ENCODE peak calls at places on chromosomes 3 and 15, in seven cellular contexts. One of them, this sample, is unnamed.

GRCh38 chr3:123102826-123103225 is 36.0 kb downstream of the PDIA5 start:
- DNase-seq in foreskin keratinocyte: no peak
- DNase-seq in Panc1: no peak
- DNase-seq in fibroblast of lung: no peak
- DNase-seq in B cell: no peak
- DNase-seq in WTC11: no peak
- DNase-seq in fibroblast of pulmonary artery: no peak
- DNase-seq in this sample: no peak

GRCh38 chr15:42273900-42274692 is 863 bp upstream of the TMEM87A start:
- DNase-seq in foreskin keratinocyte: peak
- DNase-seq in Panc1: no peak
- DNase-seq in fibroblast of lung: peak
- DNase-seq in B cell: peak
- DNase-seq in WTC11: peak
- DNase-seq in fibroblast of pulmonary artery: peak
- DNase-seq in this sample: peak

GRCh38 chr3:195546130-195546560 is 3.0 kb upstream of the PPP1R2 start:
- DNase-seq in foreskin keratinocyte: peak
- DNase-seq in Panc1: peak
- DNase-seq in fibroblast of lung: peak
- DNase-seq in B cell: no peak
- DNase-seq in WTC11: no peak
- DNase-seq in fibroblast of pulmonary artery: peak
- DNase-seq in this sample: no peak

GRCh38 chr3:43766672-43767465 is 76.1 kb downstream of the ABHD5 start:
- DNase-seq in foreskin keratinocyte: peak
- DNase-seq in Panc1: no peak
- DNase-seq in fibroblast of lung: peak
- DNase-seq in B cell: no peak
- DNase-seq in WTC11: no peak
- DNase-seq in fibroblast of pulmonary artery: peak
- DNase-seq in this sample: no peak

GRCh38 chr3:25587094-25587493 is 77.6 kb downstream of the TOP2B start:
- DNase-seq in foreskin keratinocyte: peak
- DNase-seq in Panc1: no peak
- DNase-seq in fibroblast of lung: no peak
- DNase-seq in B cell: no peak
- DNase-seq in WTC11: no peak
- DNase-seq in fibroblast of pulmonary artery: no peak
- DNase-seq in this sample: no peak

GRCh38 chr3:41580274-41580959 is 381.1 kb downstream of the CTNNB1 start:
- DNase-seq in foreskin keratinocyte: no peak
- DNase-seq in Panc1: no peak
- DNase-seq in fibroblast of lung: no peak
- DNase-seq in B cell: peak
- DNase-seq in WTC11: peak
- DNase-seq in fibroblast of pulmonary artery: no peak
- DNase-seq in this sample: no peak

GRCh38 chr3:38606561-38606960 is 42.9 kb downstream of the SCN5A start:
- DNase-seq in foreskin keratinocyte: no peak
- DNase-seq in Panc1: no peak
- DNase-seq in fibroblast of lung: no peak
- DNase-seq in B cell: no peak
- DNase-seq in WTC11: no peak
- DNase-seq in fibroblast of pulmonary artery: no peak
- DNase-seq in this sample: no peak

GRCh38 chr3:29887450-29887849 is 606.6 kb downstream of the RBMS3 start:
- DNase-seq in foreskin keratinocyte: no peak
- DNase-seq in Panc1: no peak
- DNase-seq in fibroblast of lung: peak
- DNase-seq in B cell: no peak
- DNase-seq in WTC11: no peak
- DNase-seq in fibroblast of pulmonary artery: no peak
- DNase-seq in this sample: no peak

GRCh38 chr3:41202075-41202833 is 2.9 kb downstream of the CTNNB1 start:
- DNase-seq in foreskin keratinocyte: no peak
- DNase-seq in Panc1: no peak
- DNase-seq in fibroblast of lung: no peak
- DNase-seq in B cell: no peak
- DNase-seq in WTC11: no peak
- DNase-seq in fibroblast of pulmonary artery: no peak
- DNase-seq in this sample: no peak

GRCh38 chr3:43748179-43748578 is 57.4 kb downstream of the ABHD5 start:
- DNase-seq in foreskin keratinocyte: peak
- DNase-seq in Panc1: no peak
- DNase-seq in fibroblast of lung: peak
- DNase-seq in B cell: no peak
- DNase-seq in WTC11: no peak
- DNase-seq in fibroblast of pulmonary artery: peak
- DNase-seq in this sample: no peak

GRCh38 chr3:107962946-107963345 is 127.9 kb downstream of the CD47 start:
- DNase-seq in foreskin keratinocyte: peak
- DNase-seq in Panc1: no peak
- DNase-seq in fibroblast of lung: peak
- DNase-seq in B cell: no peak
- DNase-seq in WTC11: no peak
- DNase-seq in fibroblast of pulmonary artery: peak
- DNase-seq in this sample: no peak

GRCh38 chr15:21270474-21270873 is 169.8 kb downstream of the POTEB3 start:
- DNase-seq in foreskin keratinocyte: no peak
- DNase-seq in Panc1: no peak
- DNase-seq in fibroblast of lung: no peak
- DNase-seq in B cell: no peak
- DNase-seq in WTC11: no peak
- DNase-seq in fibroblast of pulmonary artery: no peak
- DNase-seq in this sample: no peak

GRCh38 chr15:52663895-52664294 is 15.3 kb downstream of the ATOSA start:
- DNase-seq in foreskin keratinocyte: no peak
- DNase-seq in Panc1: no peak
- DNase-seq in fibroblast of lung: no peak
- DNase-seq in B cell: no peak
- DNase-seq in WTC11: no peak
- DNase-seq in fibroblast of pulmonary artery: no peak
- DNase-seq in this sample: no peak

GRCh38 chr3:3110299-3110630 is at the start of gene IL5RA:
- DNase-seq in foreskin keratinocyte: no peak
- DNase-seq in Panc1: no peak
- DNase-seq in fibroblast of lung: no peak
- DNase-seq in B cell: peak
- DNase-seq in WTC11: no peak
- DNase-seq in fibroblast of pulmonary artery: peak
- DNase-seq in this sample: no peak

GRCh38 chr3:8561365-8561764 is 59.7 kb downstream of the LMCD1 start:
- DNase-seq in foreskin keratinocyte: no peak
- DNase-seq in Panc1: no peak
- DNase-seq in fibroblast of lung: peak
- DNase-seq in B cell: no peak
- DNase-seq in WTC11: no peak
- DNase-seq in fibroblast of pulmonary artery: peak
- DNase-seq in this sample: no peak

GRCh38 chr3:112097378-112097777 is 11.2 kb downstream of the C3orf52 start:
- DNase-seq in foreskin keratinocyte: peak
- DNase-seq in Panc1: peak
- DNase-seq in fibroblast of lung: peak
- DNase-seq in B cell: no peak
- DNase-seq in WTC11: no peak
- DNase-seq in fibroblast of pulmonary artery: peak
- DNase-seq in this sample: no peak

GRCh38 chr3:121998030-121998580 is 23.9 kb downstream of the ILDR1 start:
- DNase-seq in foreskin keratinocyte: peak
- DNase-seq in Panc1: no peak
- DNase-seq in fibroblast of lung: peak
- DNase-seq in B cell: no peak
- DNase-seq in WTC11: no peak
- DNase-seq in fibroblast of pulmonary artery: peak
- DNase-seq in this sample: no peak

GRCh38 chr3:180610981-180611380 is 9.0 kb downstream of the TTC14 start:
- DNase-seq in foreskin keratinocyte: no peak
- DNase-seq in Panc1: no peak
- DNase-seq in fibroblast of lung: no peak
- DNase-seq in B cell: no peak
- DNase-seq in WTC11: no peak
- DNase-seq in fibroblast of pulmonary artery: no peak
- DNase-seq in this sample: no peak

GRCh38 chr15:71337197-71337845 is 222.1 kb downstream of the THSD4 start:
- DNase-seq in foreskin keratinocyte: peak
- DNase-seq in Panc1: no peak
- DNase-seq in fibroblast of lung: peak
- DNase-seq in B cell: no peak
- DNase-seq in WTC11: peak
- DNase-seq in fibroblast of pulmonary artery: no peak
- DNase-seq in this sample: no peak

GRCh38 chr15:78087944-78088772 is 4.2 kb upstream of the SH2D7 start:
- DNase-seq in foreskin keratinocyte: no peak
- DNase-seq in Panc1: no peak
- DNase-seq in fibroblast of lung: no peak
- DNase-seq in B cell: peak
- DNase-seq in WTC11: no peak
- DNase-seq in fibroblast of pulmonary artery: no peak
- DNase-seq in this sample: no peak

GRCh38 chr3:58167431-58168351 is 43.1 kb downstream of the DNASE1L3 start:
- DNase-seq in foreskin keratinocyte: no peak
- DNase-seq in Panc1: no peak
- DNase-seq in fibroblast of lung: peak
- DNase-seq in B cell: peak
- DNase-seq in WTC11: peak
- DNase-seq in fibroblast of pulmonary artery: peak
- DNase-seq in this sample: peak
- TF ChIP-seq CTCF in foreskin keratinocyte: peak
- TF ChIP-seq CTCF in Panc1: peak
- TF ChIP-seq CTCF in fibroblast of lung: peak
- TF ChIP-seq CTCF in B cell: peak
- TF ChIP-seq CTCF in WTC11: peak
- TF ChIP-seq CTCF in fibroblast of pulmonary artery: peak
- TF ChIP-seq CTCF in this sample: peak

DNA sequence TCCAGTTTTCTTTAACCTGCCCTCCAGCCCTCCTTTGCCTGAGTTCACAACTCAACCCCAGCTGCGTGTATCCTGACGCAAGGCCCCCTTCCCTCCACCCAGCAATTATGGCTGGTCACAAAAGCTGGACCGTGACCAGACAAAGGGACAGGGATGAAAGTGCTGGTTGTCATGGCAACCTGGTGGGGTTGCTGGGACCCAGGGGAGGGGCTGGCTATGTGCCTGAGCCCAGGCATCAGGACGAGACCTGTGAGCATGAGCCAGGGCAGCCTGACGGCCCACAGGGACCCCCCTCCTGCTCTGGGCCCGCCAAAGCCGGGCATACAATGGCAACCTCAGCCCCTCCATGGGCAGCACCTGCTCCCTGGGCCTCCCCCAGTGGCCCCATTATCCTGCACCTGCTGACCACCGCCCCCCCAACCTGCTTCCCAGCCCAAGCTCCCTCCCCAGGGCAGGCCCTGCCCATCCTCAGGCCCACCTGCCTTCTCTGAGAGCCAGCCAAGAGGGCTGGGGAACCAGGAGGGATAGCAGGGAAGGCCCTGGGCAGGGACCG is 4.5 kb upstream of the DNAH1 start:
- DNase-seq in foreskin keratinocyte: no peak
- DNase-seq in Panc1: no peak
- DNase-seq in fibroblast of lung: no peak
- DNase-seq in B cell: no peak
- DNase-seq in WTC11: no peak
- DNase-seq in fibroblast of pulmonary artery: no peak
- DNase-seq in this sample: no peak
- TF ChIP-seq CTCF in foreskin keratinocyte: no peak
- TF ChIP-seq CTCF in Panc1: no peak
- TF ChIP-seq CTCF in fibroblast of lung: no peak
- TF ChIP-seq CTCF in B cell: no peak
- TF ChIP-seq CTCF in WTC11: no peak
- TF ChIP-seq CTCF in fibroblast of pulmonary artery: no peak
- TF ChIP-seq CTCF in this sample: no peak

DNA sequence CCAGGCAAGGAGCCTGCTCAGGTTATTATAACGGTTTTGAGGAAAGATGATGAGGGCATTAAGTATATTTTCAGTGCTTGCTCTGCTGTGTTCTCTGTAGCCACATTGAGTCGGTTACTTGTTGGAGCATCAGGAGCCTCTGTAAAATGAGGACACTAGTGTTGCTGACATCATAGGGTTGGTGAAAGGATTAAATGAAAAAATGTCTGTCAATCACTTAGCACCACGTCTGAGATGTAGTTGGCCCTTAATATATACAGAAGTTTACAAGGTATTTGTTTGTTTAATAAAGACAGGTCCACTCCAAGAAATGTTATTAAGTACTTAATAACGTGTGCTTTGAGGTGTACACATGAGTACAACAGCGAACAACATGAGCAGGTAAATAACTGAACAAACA is 735 bp upstream of the SLC25A26 start:
- DNase-seq in foreskin keratinocyte: no peak
- DNase-seq in Panc1: no peak
- DNase-seq in fibroblast of lung: no peak
- DNase-seq in B cell: peak
- DNase-seq in WTC11: no peak
- DNase-seq in fibroblast of pulmonary artery: no peak
- DNase-seq in this sample: no peak
- TF ChIP-seq CTCF in foreskin keratinocyte: no peak
- TF ChIP-seq CTCF in Panc1: no peak
- TF ChIP-seq CTCF in fibroblast of lung: no peak
- TF ChIP-seq CTCF in B cell: no peak
- TF ChIP-seq CTCF in WTC11: no peak
- TF ChIP-seq CTCF in fibroblast of pulmonary artery: no peak
- TF ChIP-seq CTCF in this sample: no peak

GRCh38 chr15:101488300-101489164 is 975 bp downstream of the PCSK6 start:
- DNase-seq in foreskin keratinocyte: no peak
- DNase-seq in Panc1: no peak
- DNase-seq in fibroblast of lung: no peak
- DNase-seq in B cell: no peak
- DNase-seq in WTC11: no peak
- DNase-seq in fibroblast of pulmonary artery: no peak
- DNase-seq in this sample: no peak

GRCh38 chr15:101490408-101490891 is 943 bp upstream of the PCSK6 start:
- DNase-seq in foreskin keratinocyte: no peak
- DNase-seq in Panc1: no peak
- DNase-seq in fibroblast of lung: no peak
- DNase-seq in B cell: no peak
- DNase-seq in WTC11: no peak
- DNase-seq in fibroblast of pulmonary artery: no peak
- DNase-seq in this sample: no peak

GRCh38 chr15:101490922-101491738 is 1.6 kb upstream of the PCSK6 start:
- DNase-seq in foreskin keratinocyte: no peak
- DNase-seq in Panc1: no peak
- DNase-seq in fibroblast of lung: no peak
- DNase-seq in B cell: no peak
- DNase-seq in WTC11: no peak
- DNase-seq in fibroblast of pulmonary artery: no peak
- DNase-seq in this sample: no peak

GRCh38 chr15:101489633-101490407 is at the start of gene PCSK6:
- DNase-seq in foreskin keratinocyte: no peak
- DNase-seq in Panc1: no peak
- DNase-seq in fibroblast of lung: peak
- DNase-seq in B cell: no peak
- DNase-seq in WTC11: peak
- DNase-seq in fibroblast of pulmonary artery: no peak
- DNase-seq in this sample: no peak

DNA sequence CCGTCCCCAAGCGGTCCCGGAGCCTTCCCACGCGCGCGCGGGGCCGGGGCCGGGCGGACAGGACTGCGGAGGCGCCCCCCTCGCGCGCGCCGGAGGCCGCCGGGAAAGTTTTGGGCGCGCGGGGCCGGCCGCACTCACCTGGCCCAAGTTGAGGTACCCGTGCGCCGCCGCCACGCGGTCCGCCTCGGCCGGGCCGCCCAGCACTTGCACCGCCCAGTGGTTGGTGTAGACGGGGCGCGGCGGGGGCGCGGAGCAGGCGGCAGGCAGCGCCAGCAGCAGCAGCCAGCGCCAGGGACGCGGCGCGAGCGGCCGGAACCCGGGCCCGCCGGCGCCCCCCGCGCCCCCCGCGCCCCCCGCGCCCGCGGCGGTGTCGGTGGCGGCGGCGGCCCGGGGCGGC is 273 bp downstream of the PCSK6 start:
- DNase-seq in foreskin keratinocyte: no peak
- DNase-seq in Panc1: no peak
- DNase-seq in fibroblast of lung: peak
- DNase-seq in B cell: no peak
- DNase-seq in WTC11: peak
- DNase-seq in fibroblast of pulmonary artery: peak
- DNase-seq in this sample: no peak
- TF ChIP-seq CTCF in foreskin keratinocyte: peak
- TF ChIP-seq CTCF in Panc1: no peak
- TF ChIP-seq CTCF in fibroblast of lung: no peak
- TF ChIP-seq CTCF in B cell: no peak
- TF ChIP-seq CTCF in WTC11: no peak
- TF ChIP-seq CTCF in fibroblast of pulmonary artery: no peak
- TF ChIP-seq CTCF in this sample: no peak

This sample was measured in CD8-positive, alpha-beta T cell.